ENCODE peak calls at places on chromosomes 4 and X, in eight cellular contexts. H, C, V, Z, R, O, K and F are unnamed samples.

GRCh38 chrX:34903316-34903715 is 39.3 kb upstream of the FAM47B start:
- DNase-seq in H (no peak), C (no peak), V (no peak), Z (no peak), R (no peak), O (no peak), K (no peak), F (no peak)

GRCh38 chrX:18353931-18354368 is 538 bp downstream of the SCML2 start:
- DNase-seq in H (peak; percentile 63), C (peak; percentile 63), V (no peak), Z (no peak), R (no peak), O (peak; percentile 8), K (no peak), F (no peak)

GRCh38 chr4:8910100-8910821 is 38.6 kb upstream of the HMX1 start:
- DNase-seq in H (no peak), C (no peak), V (no peak), Z (no peak), R (peak; percentile 23), O (no peak), K (no peak), F (peak; percentile 58)

GRCh38 chr4:113739197-113739596 is 22.3 kb downstream of the CAMK2D start:
- DNase-seq in H (peak; percentile 28), C (no peak), V (no peak), Z (no peak), R (no peak), O (no peak), K (no peak), F (no peak)

GRCh38 chrX:41922694-41923171 is 621 bp downstream of the CASK start:
- DNase-seq in H (peak; percentile 47), C (peak; percentile 11), V (no peak), Z (peak; percentile 62), R (no peak), O (peak; percentile 33), K (no peak), F (peak; percentile 35)

GRCh38 chr4:141179474-141180026 is 41.1 kb upstream of the ZNF330 start:
- DNase-seq in H (no peak), C (no peak), V (no peak), Z (no peak), R (no peak), O (no peak), K (no peak), F (no peak)

GRCh38 chrX:42948723-42949122 is 170.8 kb upstream of the PPP1R2C start:
- DNase-seq in H (no peak), C (no peak), V (no peak), Z (no peak), R (no peak), O (no peak), K (no peak), F (no peak)

GRCh38 chrX:39516399-39516798 is 581.4 kb downstream of the BCOR start:
- DNase-seq in H (no peak), C (no peak), V (no peak), Z (no peak), R (no peak), O (no peak), K (no peak), F (no peak)

GRCh38 chrX:50684871-50685270 is 129.1 kb downstream of the SHROOM4 start:
- DNase-seq in H (no peak), C (no peak), V (no peak), Z (no peak), R (no peak), O (no peak), K (no peak), F (no peak)

GRCh38 chr4:2805712-2806391 is 13.0 kb downstream of the SH3BP2 start:
- DNase-seq in H (no peak), C (no peak), V (no peak), Z (peak; percentile 87), R (peak; percentile 93), O (peak; percentile 80), K (peak; percentile 69), F (peak; percentile 87)

GRCh38 chrX:71164071-71164470 is 19.4 kb downstream of the NLGN3 start:
- DNase-seq in H (no peak), C (no peak), V (no peak), Z (no peak), R (no peak), O (no peak), K (no peak), F (no peak)

GRCh38 chr4:48022192-48022799 is 5.7 kb downstream of the NIPAL1 start:
- DNase-seq in H (no peak), C (no peak), V (no peak), Z (no peak), R (no peak), O (no peak), K (no peak), F (no peak)

DNA sequence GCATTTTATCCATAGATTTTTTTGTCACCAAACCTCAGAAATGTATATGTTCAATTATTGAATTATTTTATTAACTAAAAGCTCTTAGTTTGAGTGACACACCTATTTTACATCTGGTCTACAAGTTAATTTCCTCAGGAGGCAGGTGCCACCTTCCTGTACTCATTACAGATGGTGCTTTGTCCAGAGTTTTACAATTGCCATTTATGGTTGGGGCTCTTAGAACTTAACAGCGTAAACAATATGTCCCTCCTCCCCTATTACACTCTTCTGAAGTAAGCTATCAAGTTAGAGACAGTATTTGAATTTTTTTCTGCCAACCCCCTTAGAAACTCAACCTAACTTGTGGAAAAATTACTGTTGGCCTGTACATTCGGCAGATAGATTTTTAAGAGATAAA is 8.0 kb downstream of the CXXC4 start:
- DNase-seq in H (no peak), C (no peak), V (no peak), Z (no peak), R (no peak), O (no peak), K (no peak), F (no peak)
- H3K4me1 ChIP-seq in H (peaks cover 4% of the 10 kb centered on the region), C (peaks cover 24% of the 10 kb centered on the region), V (peaks cover 11% of the 10 kb centered on the region), Z (peaks cover 9% of the 10 kb centered on the region), R (peaks cover 10% of the 10 kb centered on the region), O (no peaks in the 10 kb centered on the region), K (no peaks in the 10 kb centered on the region), F (peaks cover under 1% of the 10 kb centered on the region)

GRCh38 chr4:139972305-139972704 is 181.7 kb downstream of the MAML3 start:
- DNase-seq in H (no peak), C (no peak), V (no peak), Z (no peak), R (no peak), O (no peak), K (no peak), F (no peak)
- H3K4me1 ChIP-seq in H (peaks cover 15% of the 10 kb centered on the region), C (peaks cover 5% of the 10 kb centered on the region), V (peaks cover 26% of the 10 kb centered on the region), Z (peaks cover 28% of the 10 kb centered on the region), R (peaks cover 73% of the 10 kb centered on the region), O (peaks cover 2% of the 10 kb centered on the region), K (peaks cover 40% of the 10 kb centered on the region), F (peaks cover 61% of the 10 kb centered on the region)

GRCh38 chr4:57063518-57063917 is 46.7 kb downstream of the IGFBP7 start:
- DNase-seq in H (no peak), C (no peak), V (no peak), Z (no peak), R (no peak), O (no peak), K (no peak), F (no peak)

GRCh38 chr4:57065730-57066482 is 44.3 kb downstream of the IGFBP7 start:
- DNase-seq in H (no peak), C (no peak), V (no peak), Z (no peak), R (no peak), O (no peak), K (no peak), F (no peak)

GRCh38 chr4:57064811-57065711 is 45.1 kb downstream of the IGFBP7 start:
- DNase-seq in H (no peak), C (no peak), V (no peak), Z (peak; percentile 81), R (peak; percentile 28), O (peak; percentile 59), K (no peak), F (no peak)

GRCh38 chr4:57061395-57061794 is 48.8 kb downstream of the IGFBP7 start:
- DNase-seq in H (no peak), C (no peak), V (no peak), Z (no peak), R (no peak), O (no peak), K (no peak), F (no peak)

DNA sequence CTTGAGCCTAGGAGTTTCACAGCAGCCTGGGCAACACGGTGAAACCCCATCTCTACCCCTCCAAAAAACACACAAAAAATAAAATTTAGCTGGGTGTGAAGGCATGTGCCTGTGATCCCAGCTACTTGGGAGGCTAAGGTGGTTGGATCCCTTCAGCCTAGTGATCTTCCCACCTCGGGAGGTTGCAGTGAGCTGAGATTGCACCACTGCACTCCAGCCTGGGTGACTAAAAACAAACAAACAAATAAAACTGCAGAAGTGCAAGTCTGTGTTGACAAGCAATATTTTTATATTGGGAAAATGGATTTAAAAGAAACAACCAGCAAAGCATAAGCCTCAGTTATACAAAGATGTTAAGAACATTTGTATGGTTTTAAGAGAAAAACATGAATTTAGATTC is 46.1 kb downstream of the IGFBP7 start:
- DNase-seq in H (no peak), C (no peak), V (no peak), Z (no peak), R (no peak), O (no peak), K (no peak), F (no peak)
- H3K4me1 ChIP-seq in H (no peaks in the 10 kb centered on the region), C (no peaks in the 10 kb centered on the region), V (peaks cover 19% of the 10 kb centered on the region), Z (peaks cover 82% of the 10 kb centered on the region), R (peaks cover 50% of the 10 kb centered on the region), O (peaks cover 13% of the 10 kb centered on the region), K (peaks cover 10% of the 10 kb centered on the region), F (peaks cover 8% of the 10 kb centered on the region)

GRCh38 chr4:26028793-26029511 is 114.9 kb downstream of the SMIM20 start:
- DNase-seq in H (no peak), C (peak; percentile 26), V (no peak), Z (peak; percentile 89), R (peak; percentile 81), O (peak; percentile 82), K (no peak), F (peak; percentile 97)

GRCh38 chr4:26028133-26028792 is 114.2 kb downstream of the SMIM20 start:
- DNase-seq in H (no peak), C (peak; percentile 94), V (no peak), Z (no peak), R (no peak), O (no peak), K (no peak), F (no peak)

GRCh38 chr4:26030260-26030667 is 116.2 kb downstream of the SMIM20 start:
- DNase-seq in H (no peak), C (peak; percentile 98), V (no peak), Z (no peak), R (no peak), O (no peak), K (no peak), F (no peak)

GRCh38 chr4:26030780-26031179 is 116.8 kb downstream of the SMIM20 start:
- DNase-seq in H (no peak), C (no peak), V (no peak), Z (no peak), R (no peak), O (no peak), K (no peak), F (no peak)

DNA sequence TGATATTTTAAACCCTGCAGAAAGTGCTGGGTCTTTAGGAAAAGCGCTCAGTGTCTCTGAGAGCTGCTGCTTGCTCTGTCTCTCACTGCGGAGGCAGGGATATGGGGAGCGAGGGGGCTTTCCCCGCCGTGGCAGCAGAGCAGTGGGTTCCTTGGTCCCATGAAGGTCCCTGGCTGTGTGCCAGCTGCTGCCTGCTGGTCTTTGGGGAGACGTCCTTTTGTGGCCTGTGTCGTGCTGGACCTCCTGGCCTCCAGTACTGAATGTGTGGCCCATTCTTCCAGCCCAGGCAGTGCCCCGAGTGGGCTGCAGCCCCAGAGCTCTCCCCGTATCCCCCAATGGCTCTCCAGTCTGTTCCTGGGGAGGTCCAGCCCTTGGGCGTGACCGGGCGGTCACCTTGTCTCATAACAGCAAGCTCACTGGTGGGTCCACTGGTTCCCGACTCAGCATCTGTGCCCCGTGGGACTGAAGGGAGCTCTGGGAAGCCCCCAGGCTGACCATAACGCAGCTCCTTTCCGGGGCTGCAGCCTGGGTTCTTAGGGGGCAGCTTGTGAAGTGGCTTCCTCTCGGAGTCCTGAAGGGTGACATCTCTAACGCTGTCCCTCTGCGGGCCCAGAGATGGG is 115.6 kb downstream of the SMIM20 start:
- DNase-seq in H (no peak), C (no peak), V (no peak), Z (no peak), R (no peak), O (peak; percentile 22), K (no peak), F (no peak)
- H3K4me1 ChIP-seq in H (no peaks in the 10 kb centered on the region), C (peaks cover 24% of the 10 kb centered on the region), V (peaks cover 21% of the 10 kb centered on the region), Z (peaks cover 14% of the 10 kb centered on the region), R (peaks cover 33% of the 10 kb centered on the region), O (no peaks in the 10 kb centered on the region), K (peaks cover 8% of the 10 kb centered on the region), F (peaks cover 4% of the 10 kb centered on the region)